ENCODE peak calls at places on chromosomes 13 and 19, in nine cellular contexts. Q is A673, P is mammary epithelial cell, V is ovary, Y is kidney epithelial cell, B is HAP-1, X is osteoblast, F is Panc1, Z is right atrium auricular region. S is an unnamed sample. For H3K36me3 and H3K27me3, the result is how much of the 10 kb centered on the place peaks cover.

GRCh38 chr19:39329948-39330347 is 5.9 kb downstream of the GMFG start:
- DNase-seq in V (no peak), F (no peak), P (no peak), X (no peak), B (no peak), Z (no peak), Q (no peak), Y (no peak), S (no peak)

GRCh38 chr19:23817519-23817918 is 58.8 kb upstream of the ZNF681 start:
- DNase-seq in P (peak), B (peak), X (no peak), V (no peak), F (no peak), Y (no peak), Q (peak), Z (no peak), S (peak)

GRCh38 chr19:36688058-36688457 is 646 bp downstream of the ZNF567 start:
- DNase-seq in P (no peak), F (no peak), B (no peak), X (no peak), Y (no peak), V (no peak), Q (no peak), Z (no peak), S (no peak)

GRCh38 chr13:49540552-49540951 is 44.8 kb downstream of the PHF11 start:
- DNase-seq in V (no peak), B (peak), Z (no peak), Q (no peak), P (no peak), Y (no peak), X (no peak), F (no peak), S (no peak)

GRCh38 chr13:93244141-93244917 is 17.7 kb downstream of the GPC6 start:
- DNase-seq in B (no peak), Y (no peak), V (no peak), Z (no peak), X (peak), P (peak), F (no peak), Q (peak), S (no peak)

GRCh38 chr13:113742000-113742441 is 17.0 kb upstream of the TMEM255B start:
- DNase-seq in V (no peak), X (peak), Y (peak), F (no peak), Z (no peak), Q (peak), P (peak), B (peak), S (peak)

GRCh38 chr13:70203661-70204229 is 95.5 kb upstream of the KLHL1 start:
- DNase-seq in F (no peak), Y (no peak), P (no peak), Z (no peak), V (no peak), B (peak), Q (no peak), X (no peak), S (no peak)

GRCh38 chr13:30726192-30726591 is 9.2 kb upstream of the ALOX5AP start:
- DNase-seq in X (no peak), V (no peak), Z (no peak), Q (no peak), F (no peak), P (no peak), B (no peak), Y (no peak), S (no peak)

GRCh38 chr13:76856141-76856571 is 30.0 kb downstream of the KCTD12 start:
- DNase-seq in B (no peak), P (peak), Y (peak), F (no peak), V (no peak), Q (peak), X (no peak), Z (no peak), S (no peak)

GRCh38 chr13:60261432-60262351 is 98.0 kb upstream of the DIAPH3 start:
- DNase-seq in V (no peak), P (no peak), Q (no peak), Z (no peak), Y (no peak), F (no peak), X (no peak), B (peak), S (peak)

GRCh38 chr19:10321874-10322835 is 6.3 kb upstream of the FDX2 start:
- DNase-seq in Z (no peak), B (no peak), P (no peak), X (peak), Q (no peak), Y (no peak), V (no peak), F (no peak), S (peak)

GRCh38 chr19:49136771-49137171 is 17.4 kb downstream of the PPFIA3 start:
- DNase-seq in V (no peak), Y (no peak), B (no peak), F (no peak), X (peak), Z (peak), Q (no peak), P (no peak), S (peak)

GRCh38 chr13:52739468-52740071 is at the start of gene CNMD:
- DNase-seq in Y (no peak), P (no peak), F (no peak), Z (no peak), V (no peak), Q (no peak), X (no peak), B (no peak), S (peak)

GRCh38 chr13:89925107-89925506 is 1422.4 kb upstream of the MIR17HG start:
- DNase-seq in V (no peak), Z (no peak), F (peak), B (peak), Q (peak), P (peak), Y (no peak), X (no peak), S (peak)

GRCh38 chr13:114199961-114200672 is 21.1 kb downstream of the CFAP97D2 start:
- DNase-seq in X (no peak), F (no peak), V (no peak), Y (no peak), B (no peak), Z (no peak), Q (peak), P (no peak), S (no peak)

GRCh38 chr19:29841559-29842367 is 30.0 kb downstream of the CCNE1 start:
- DNase-seq in Q (peak), Y (no peak), V (peak), P (peak), X (no peak), Z (no peak), B (peak), F (no peak), S (peak)

GRCh38 chr19:31944286-31944685 is 401.1 kb upstream of the ZNF507 start:
- DNase-seq in Z (no peak), Y (no peak), B (no peak), P (no peak), X (peak), Q (no peak), V (no peak), F (no peak), S (no peak)

GRCh38 chr19:27911122-27911898 is 1301.6 kb downstream of the UQCRFS1 start:
- DNase-seq in Y (no peak), P (no peak), B (no peak), Q (no peak), X (no peak), Z (peak), F (no peak), V (no peak), S (no peak)

GRCh38 chr13:46184277-46184699 is 2.3 kb upstream of the LCP1 start:
- DNase-seq in X (no peak), Y (no peak), Z (no peak), B (peak), V (no peak), F (no peak), Q (peak), P (no peak), S (peak)

GRCh38 chr13:109918179-109918651 is 131.8 kb upstream of the IRS2 start:
- DNase-seq in F (no peak), V (no peak), X (no peak), Q (peak), Y (no peak), Z (no peak), P (no peak), B (no peak), S (peak)

GRCh38 chr19:17797397-17798201 is 2.7 kb downstream of the B3GNT3 start:
- DNase-seq in P (peak), Y (no peak), Z (no peak), F (peak), Q (no peak), X (peak), B (no peak), V (no peak), S (no peak)

GRCh38 chr19:15538774-15539173 is 30.4 kb downstream of the CYP4F22 start:
- DNase-seq in Q (no peak), X (no peak), B (no peak), P (no peak), Y (no peak), F (no peak), V (no peak), Z (no peak), S (no peak)

GRCh38 chr19:50464348-50464747 is 12.0 kb upstream of the EMC10 start:
- DNase-seq in V (no peak), B (no peak), Z (no peak), P (no peak), X (no peak), Y (no peak), F (no peak), Q (no peak), S (no peak)

DNA sequence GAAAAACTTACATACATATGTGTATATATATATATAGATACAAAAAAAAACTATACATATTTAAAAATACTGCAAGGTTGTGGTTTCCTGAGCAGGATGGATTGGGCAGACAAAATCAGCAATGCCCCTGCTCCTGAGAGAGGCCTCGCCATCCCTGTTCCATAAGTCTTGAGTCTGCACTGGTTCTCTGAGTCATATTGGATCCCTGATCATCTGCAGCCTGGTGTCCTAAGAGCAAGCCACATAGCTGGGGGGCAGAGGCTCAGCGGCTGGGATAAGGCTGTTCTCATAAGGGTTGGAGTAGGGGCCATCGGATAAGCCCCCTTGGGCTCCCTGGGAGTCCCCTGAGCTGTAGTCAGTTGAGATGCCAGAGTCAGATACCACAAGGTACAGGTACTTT is 3.3 kb downstream of the SWSAP1 start:
- DNase-seq in P (no peak), V (no peak), Y (no peak), F (no peak), Q (no peak), Z (no peak), B (no peak), X (peak), S (no peak)
- H3K4me3 ChIP-seq in P (no peak), V (no peak), Y (no peak), F (no peak), Q (no peak), Z (no peak), B (no peak), X (no peak), S (no peak)

DNA sequence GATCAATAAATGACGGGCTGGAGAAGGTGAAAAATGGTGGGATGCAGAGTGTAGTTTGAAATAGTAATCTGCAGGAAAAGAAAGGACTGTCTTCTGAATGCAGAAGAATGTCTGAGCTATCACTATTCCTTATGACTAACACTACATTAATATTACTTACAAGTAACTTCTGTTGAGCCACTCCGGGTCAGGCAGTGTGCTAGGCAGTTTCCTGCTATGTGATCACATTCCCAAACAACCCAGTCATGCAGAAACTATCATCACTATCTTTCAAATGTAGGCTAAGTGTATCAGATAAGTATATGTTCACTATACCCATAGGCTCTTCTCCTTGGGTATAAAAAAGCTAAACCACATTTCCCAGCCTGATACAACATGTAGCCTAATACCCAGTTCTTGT is 6.6 kb downstream of the ZNF599 start:
- DNase-seq in P (no peak), Z (no peak), Q (no peak), V (no peak), F (no peak), Y (no peak), B (no peak), X (no peak), S (no peak)
- H3K36me3 ChIP-seq in P (under half), Z (half or more), Q (under half), V (under half), F (under half), Y (under half), B (under half), X (half or more), S (under half)

GRCh38 chr19:710767-711166 is 2.0 kb downstream of the PALM start:
- DNase-seq in Z (no peak), B (no peak), Y (no peak), F (no peak), P (no peak), X (peak), V (peak), Q (no peak), S (peak)

GRCh38 chr19:708154-709141 is at the start of gene PALM:
- DNase-seq in V (peak), Y (no peak), P (no peak), F (no peak), Q (peak), Z (no peak), X (peak), B (peak), S (peak)

GRCh38 chr19:709196-709964 is 645 bp downstream of the PALM start:
- DNase-seq in F (no peak), Z (no peak), V (peak), Y (no peak), B (no peak), Q (no peak), P (no peak), X (peak), S (peak)

GRCh38 chr19:709965-710714 is 1.4 kb downstream of the PALM start:
- DNase-seq in Q (no peak), F (no peak), Y (no peak), V (peak), B (peak), P (no peak), X (peak), Z (peak), S (peak)

DNA sequence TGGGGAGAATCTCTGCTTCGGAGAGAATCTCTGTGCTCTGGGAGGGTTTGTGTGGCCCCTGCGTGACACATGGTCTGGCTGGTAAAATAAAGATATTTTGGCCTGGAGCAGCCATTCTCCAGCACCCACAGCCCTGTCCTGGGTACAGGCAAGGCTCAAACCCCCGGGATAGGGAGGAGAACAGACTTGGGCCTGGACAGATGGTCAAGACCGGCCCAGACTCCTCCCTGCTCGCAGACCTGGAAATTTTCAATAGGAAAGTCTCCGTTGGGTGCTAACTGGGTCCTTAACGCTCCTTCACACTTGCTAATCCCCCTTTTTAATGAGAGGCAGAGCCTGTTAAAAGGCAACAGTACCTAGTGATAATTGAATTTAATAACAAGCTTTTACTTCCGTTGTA is 2.5 kb downstream of the PALM start:
- DNase-seq in X (peak), V (no peak), Z (no peak), P (no peak), B (no peak), Q (no peak), F (no peak), Y (no peak), S (no peak)
- H3K27me3 ChIP-seq in X (under half), V (under half), Z (under half), P (under half), B (under half), Q (under half), F (under half), Y (under half), S (under half)

DNA sequence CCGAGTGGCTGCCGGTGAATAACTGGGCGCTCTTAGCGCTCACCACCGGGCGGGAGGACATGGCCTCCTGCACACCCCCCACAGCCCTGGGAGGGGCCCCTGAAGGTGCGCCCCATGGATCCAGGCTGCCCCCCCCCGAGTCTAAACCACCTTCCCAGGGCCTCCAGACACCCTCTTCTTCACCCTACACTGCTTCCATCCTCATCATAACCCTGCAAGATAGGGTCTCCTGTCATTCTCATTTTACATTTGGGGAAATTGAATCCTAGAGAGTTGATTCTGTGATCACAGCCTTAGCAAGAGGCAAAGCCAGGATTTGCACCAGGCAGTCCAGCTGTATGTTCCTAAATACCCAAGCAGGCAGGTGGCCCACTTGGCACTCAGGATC is 110.8 kb downstream of the PTPRS start:
- DNase-seq in Y (no peak), V (no peak), P (no peak), B (no peak), Z (no peak), F (no peak), Q (no peak), X (no peak), S (no peak)
- H3K4me3 ChIP-seq in Y (no peak), V (no peak), P (no peak), B (no peak), Z (no peak), F (no peak), Q (no peak), X (no peak), S (no peak)

GRCh38 chr19:5600797-5601196 is 21.8 kb downstream of the SAFB2 start:
- DNase-seq in F (no peak), B (no peak), V (no peak), Z (no peak), Y (no peak), X (no peak), Q (no peak), P (no peak), S (no peak)
- H3K36me3 ChIP-seq in F (under half), B (half or more), V (under half), Z (half or more), Y (under half), X (half or more), Q (half or more), P (under half), S (under half)

DNA sequence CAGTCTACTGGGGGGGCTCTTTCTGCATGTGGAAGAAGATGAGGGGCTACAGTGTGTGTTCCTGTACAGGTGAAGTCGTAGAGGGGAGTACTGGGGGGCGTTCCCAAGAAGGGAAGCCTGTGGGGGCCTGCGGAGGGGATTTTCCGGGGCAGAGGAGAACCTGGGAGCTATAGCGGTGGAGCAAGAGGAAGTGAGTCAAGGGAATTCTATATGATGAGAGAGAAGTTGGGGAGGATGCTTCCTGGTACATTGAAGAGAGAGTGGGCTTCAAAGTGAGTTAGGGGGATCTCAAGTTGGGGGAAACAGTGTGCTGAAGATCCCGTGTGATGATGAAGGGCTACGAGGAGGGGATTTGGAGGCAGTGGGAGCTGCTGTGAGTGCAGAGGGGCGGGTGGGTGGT is 1.9 kb upstream of the CACNG8 start:
- DNase-seq in X (peak), F (no peak), Z (no peak), V (no peak), Y (no peak), P (no peak), Q (no peak), B (no peak), S (peak)
- H3K27me3 ChIP-seq in X (half or more), F (under half), Z (under half), V (under half), Y (half or more), P (under half), Q (under half), B (half or more), S (half or more)

GRCh38 chr19:41569481-41570150 is 6.3 kb upstream of the CEACAM21 start:
- DNase-seq in Q (no peak), F (no peak), B (no peak), Z (peak), V (no peak), P (no peak), Y (no peak), X (no peak), S (no peak)

GRCh38 chr19:41570179-41570578 is 5.8 kb upstream of the CEACAM21 start:
- DNase-seq in X (no peak), B (no peak), Q (no peak), V (no peak), F (no peak), Z (no peak), P (no peak), Y (no peak), S (no peak)

GRCh38 chr19:41564515-41565383 is 11.2 kb upstream of the CEACAM21 start:
- DNase-seq in X (peak), Z (peak), Q (peak), V (no peak), F (no peak), P (no peak), Y (no peak), B (no peak), S (peak)

GRCh38 chr19:41563847-41564514 is 12.0 kb upstream of the CEACAM21 start:
- DNase-seq in B (no peak), Y (no peak), P (peak), F (no peak), X (peak), Q (no peak), Z (no peak), V (no peak), S (no peak)

GRCh38 chr19:41565384-41565730 is 10.6 kb upstream of the CEACAM21 start:
- DNase-seq in Z (no peak), V (no peak), Y (no peak), B (no peak), F (no peak), Q (no peak), P (no peak), X (no peak), S (no peak)
- H3K4me3 ChIP-seq in Z (no peak), V (no peak), Y (no peak), B (no peak), F (no peak), Q (peak), P (no peak), X (no peak), S (no peak)